ENCODE peak calls at places on chromosomes 11 and 22, in four cellular contexts. W is K562, S is HepG2, H is GM12878. E is an unnamed sample.

GRCh38 chr11:36945384-36945783 is 347.3 kb upstream of the RAG2 start:
- DNase-seq in W (no peak), S (no peak), H (no peak), E (peak)

GRCh38 chr11:102414559-102414958 is 38.0 kb downstream of the TMEM123 start:
- DNase-seq in W (no peak), S (no peak), H (no peak), E (no peak)

GRCh38 chr22:38239101-38239761 is 33.6 kb downstream of the TMEM184B start:
- DNase-seq in W (no peak), S (no peak), H (no peak), E (no peak)

GRCh38 chr22:19058713-19059451 is 63.3 kb downstream of the DGCR2 start:
- DNase-seq in W (no peak), S (no peak), H (no peak), E (no peak)

GRCh38 chr11:124646148-124646547 is 23.5 kb downstream of the TBRG1 start:
- DNase-seq in W (no peak), S (no peak), H (no peak), E (no peak)

GRCh38 chr11:57641426-57641825 is 8.3 kb downstream of the YPEL4 start:
- DNase-seq in W (peak), S (peak), H (no peak), E (peak)

GRCh38 chr11:47033439-47033838 is 96.9 kb downstream of the CSTPP1 start:
- DNase-seq in W (no peak), S (no peak), H (no peak), E (no peak)

GRCh38 chr22:17009640-17010291 is 1.7 kb upstream of the GAB4 start:
- DNase-seq in W (no peak), S (no peak), H (no peak), E (no peak)

GRCh38 chr11:134531331-134532135 is 119.5 kb upstream of the B3GAT1 start:
- DNase-seq in W (no peak), S (no peak), H (no peak), E (no peak)

GRCh38 chr11:84901986-84902385 is 725.2 kb downstream of the DLG2 start:
- DNase-seq in W (no peak), S (no peak), H (no peak), E (no peak)

GRCh38 chr11:121575250-121575962 is 122.6 kb upstream of the SORL1-AS1 start:
- DNase-seq in W (no peak), S (no peak), H (peak), E (no peak)

GRCh38 chr22:39135092-39135896 is 17.2 kb downstream of the CBX7 start:
- DNase-seq in W (peak), S (peak), H (no peak), E (peak)

GRCh38 chr22:46897246-46897623 is 134.8 kb downstream of the TBC1D22A start:
- DNase-seq in W (no peak), S (no peak), H (no peak), E (no peak)

GRCh38 chr11:45318516-45318915 is 32.4 kb upstream of the SYT13 start:
- DNase-seq in W (no peak), S (no peak), H (no peak), E (no peak)

GRCh38 chr11:60288531-60288930 is 8.1 kb downstream of the MS4A4A start:
- DNase-seq in W (no peak), S (no peak), H (no peak), E (no peak)

GRCh38 chr11:102293873-102294601 is 23.2 kb upstream of the BIRC3 start:
- DNase-seq in W (no peak), S (peak), H (no peak), E (no peak)

GRCh38 chr22:23481369-23481768 is 98.7 kb downstream of the IGLL1 start:
- DNase-seq in W (no peak), S (no peak), H (no peak), E (no peak)

GRCh38 chr22:44209343-44209742 is 28.6 kb downstream of the PARVG start:
- DNase-seq in W (no peak), S (no peak), H (no peak), E (no peak)

GRCh38 chr11:27757953-27758352 is 57.7 kb upstream of the BDNF start:
- DNase-seq in W (no peak), S (no peak), H (no peak), E (no peak)

GRCh38 chr22:36337365-36338130 is 50.2 kb downstream of the MYH9 start:
- DNase-seq in W (no peak), S (no peak), H (no peak), E (no peak)

GRCh38 chr11:10592331-10592730 is 23.9 kb upstream of the LYVE1 start:
- DNase-seq in W (no peak), S (no peak), H (no peak), E (no peak)

GRCh38 chr22:30219049-30219448 is 27.5 kb downstream of the LIF start:
- DNase-seq in W (peak), S (no peak), H (no peak), E (no peak)

GRCh38 chr11:128341280-128341679 is 246.1 kb downstream of the ETS1 start:
- DNase-seq in W (no peak), S (no peak), H (no peak), E (no peak)

GRCh38 chr22:31253949-31254348 is 38.3 kb downstream of the PIK3IP1 start:
- DNase-seq in W (no peak), S (peak), H (no peak), E (no peak)

GRCh38 chr11:122703541-122704272 is 48.2 kb downstream of the UBASH3B start:
- DNase-seq in W (no peak), S (no peak), H (no peak), E (no peak)

GRCh38 chr11:45879803-45880685 is 5.4 kb upstream of the MAPK8IP1 start:
- DNase-seq in W (peak), S (no peak), H (no peak), E (no peak)

GRCh38 chr11:12889243-12889642 is 119.9 kb upstream of the RASSF10 start:
- DNase-seq in W (no peak), S (no peak), H (no peak), E (no peak)

GRCh38 chr11:79321282-79321681 is 119.5 kb downstream of the TENM4 start:
- DNase-seq in W (no peak), S (no peak), H (no peak), E (no peak)

GRCh38 chr11:1231396-1232327 is 8.8 kb downstream of the MUC5B start:
- DNase-seq in W (no peak), S (no peak), H (no peak), E (peak)

GRCh38 chr11:48082771-48083170 is 102.4 kb downstream of the PTPRJ start:
- DNase-seq in W (no peak), S (no peak), H (no peak), E (no peak)

GRCh38 chr11:130161441-130161840 is 1.9 kb downstream of the ST14 start:
- DNase-seq in W (no peak), S (no peak), H (no peak), E (no peak)

GRCh38 chr11:130164221-130164570 is 4.6 kb downstream of the ST14 start:
- DNase-seq in W (no peak), S (no peak), H (no peak), E (no peak)

GRCh38 chr11:130163346-130164220 is 4.0 kb downstream of the ST14 start:
- DNase-seq in W (peak), S (peak), H (no peak), E (no peak)

GRCh38 chr11:130160460-130161090 is 993 bp downstream of the ST14 start:
- DNase-seq in W (no peak), S (no peak), H (no peak), E (no peak)

DNA sequence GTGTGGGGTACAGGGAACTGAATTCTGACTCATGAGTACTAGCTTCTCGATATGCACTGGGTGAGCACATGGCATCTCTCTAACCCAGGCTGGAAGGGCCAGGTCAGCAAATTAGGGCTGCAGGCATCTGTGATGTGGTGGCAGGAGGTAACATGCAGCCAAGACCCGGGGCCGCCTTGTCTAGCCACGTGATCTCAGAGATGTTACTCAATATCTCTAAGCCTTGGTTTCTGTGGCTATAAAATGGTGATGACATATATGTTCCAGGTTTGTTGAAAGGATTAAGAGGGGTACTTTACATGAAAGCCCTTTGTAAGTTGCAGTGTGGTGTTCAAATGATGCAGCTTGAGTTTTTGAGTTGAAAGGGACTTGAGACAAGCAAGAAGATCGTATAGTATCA is 3.2 kb downstream of the ST14 start:
- DNase-seq in W (no peak), S (no peak), H (no peak), E (no peak)
- TF ChIP-seq USF2 in W (peak), S (no peak), H (no peak), E (no peak)

DNA sequence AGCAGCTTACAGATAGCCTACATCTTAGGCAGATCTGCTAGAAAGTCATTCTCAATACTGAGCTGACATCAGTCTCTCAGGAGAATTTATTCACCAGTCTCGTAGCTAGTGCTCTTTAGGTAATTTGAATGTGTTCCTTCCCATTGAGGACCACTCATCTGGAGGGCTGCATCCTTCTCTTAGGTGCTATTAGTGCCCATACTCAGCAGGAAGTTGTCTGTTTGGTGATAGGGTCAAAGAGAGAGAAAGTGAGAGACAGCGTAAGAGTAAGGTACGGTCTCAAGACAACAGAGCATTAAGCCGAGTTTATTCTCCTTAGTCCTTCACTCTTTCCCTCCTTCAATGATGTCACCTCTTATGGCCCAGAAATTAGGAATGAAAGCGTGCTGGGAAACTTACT is 186.2 kb upstream of the CCDC90B start:
- DNase-seq in W (no peak), S (no peak), H (no peak), E (no peak)
- TF ChIP-seq TAF1 in W (no peak), S (no peak), H (no peak), E (no peak)

GRCh38 chr11:66879583-66879982 is 22.7 kb downstream of the LRFN4 start:
- DNase-seq in W (no peak), S (no peak), H (no peak), E (no peak)

GRCh38 chr11:66881927-66882452 is 25.1 kb downstream of the LRFN4 start:
- DNase-seq in W (no peak), S (no peak), H (no peak), E (no peak)

GRCh38 chr11:66881436-66881835 is 24.6 kb downstream of the LRFN4 start:
- DNase-seq in W (no peak), S (no peak), H (no peak), E (no peak)

GRCh38 chr11:66882540-66882939 is 25.7 kb downstream of the LRFN4 start:
- DNase-seq in W (no peak), S (no peak), H (no peak), E (no peak)

GRCh38 chr11:66880484-66881211 is 23.8 kb downstream of the LRFN4 start:
- DNase-seq in W (no peak), S (no peak), H (no peak), E (peak)
- TF ChIP-seq MAX in W (no peak), S (no peak), H (no peak), E (no peak)

GRCh38 chr22:41368543-41368817 is 13.3 kb upstream of the TEF start:
- DNase-seq in W (no peak), S (no peak), H (no peak), E (no peak)

GRCh38 chr22:41367680-41368542 is 13.8 kb upstream of the TEF start:
- DNase-seq in W (no peak), S (peak), H (no peak), E (no peak)

GRCh38 chr22:41365425-41365824 is 16.3 kb upstream of the TEF start:
- DNase-seq in W (no peak), S (no peak), H (no peak), E (no peak)

GRCh38 chr22:41366323-41367014 is 15.3 kb upstream of the TEF start:
- DNase-seq in W (no peak), S (no peak), H (no peak), E (no peak)

GRCh38 chr22:41367039-41367679 is 14.6 kb upstream of the TEF start:
- DNase-seq in W (peak), S (peak), H (no peak), E (peak)
- TF ChIP-seq USF2 in W (peak), S (peak), H (no peak), E (peak)

GRCh38 chr11:93476796-93477195 is 66.4 kb downstream of the SMCO4 start:
- DNase-seq in W (no peak), S (no peak), H (no peak), E (no peak)
- TF ChIP-seq TAF1 in W (no peak), S (no peak), H (no peak), E (no peak)

GRCh38 chr11:67577951-67578350 is 5.7 kb upstream of the GSTP1 start:
- DNase-seq in W (no peak), S (no peak), H (no peak), E (no peak)
- TF ChIP-seq MAX in W (no peak), S (no peak), H (no peak), E (no peak)

E was measured in SK-N-SH.